ENCODE peak calls at places on chromosomes 13 and 19, in seven cellular contexts. H is AG09319; D is EL; I is activated naive CD8-positive, alpha-beta T cell treated with anti-CD3 and anti-CD28 coated beads, Interleukin-2, amount 50 U/mL, for 24 hours; K is activated effector memory CD4-positive, alpha-beta T cell treated with Interleukin-2 at 50 U/mL for 16 hours; Z is retina; M is left colon. C is an unnamed sample.

GRCh38 chr19:48928164-48929005 is 5.1 kb upstream of the DHDH start:
- DNase-seq in H (peak), D (no peak), I (no peak), K (no peak), Z (no peak), M (no peak), C (peak)

GRCh38 chr19:47891923-47892666 is 6.0 kb upstream of the SULT2A1 start:
- DNase-seq in H (no peak), D (no peak), I (no peak), K (no peak), Z (no peak), M (no peak), C (peak)

GRCh38 chr13:100675660-100676129 is 1.1 kb upstream of the TMTC4 start:
- DNase-seq in H (no peak), D (no peak), I (no peak), K (no peak), Z (no peak), M (no peak), C (no peak)

GRCh38 chr19:38394488-38394887 is 6.0 kb downstream of the SPRED3 start:
- DNase-seq in H (no peak), D (no peak), I (peak), K (peak), Z (peak), M (no peak), C (peak)

GRCh38 chr13:100124265-100124664 is 35.4 kb downstream of the PCCA start:
- DNase-seq in H (no peak), D (no peak), I (no peak), K (no peak), Z (no peak), M (no peak), C (no peak)

GRCh38 chr19:39448271-39448670 is 2.9 kb downstream of the SUPT5H start:
- DNase-seq in H (no peak), D (peak), I (peak), K (no peak), Z (no peak), M (no peak), C (no peak)

GRCh38 chr19:1213391-1214286 is 8.1 kb downstream of the STK11 start:
- DNase-seq in H (no peak), D (peak), I (peak), K (peak), Z (no peak), M (peak), C (no peak)

GRCh38 chr13:40974460-40975407 is 44.4 kb downstream of the ELF1 start:
- DNase-seq in H (no peak), D (peak), I (no peak), K (no peak), Z (no peak), M (no peak), C (peak)

GRCh38 chr13:27487776-27488175 is 37.4 kb upstream of the MTIF3 start:
- DNase-seq in H (no peak), D (no peak), I (no peak), K (no peak), Z (no peak), M (no peak), C (peak)

GRCh38 chr19:46860846-46861690 is at the start of gene ARHGAP35:
- DNase-seq in H (peak), D (no peak), I (peak), K (peak), Z (no peak), M (peak), C (no peak)

GRCh38 chr19:13843104-13843921 is 33.6 kb upstream of the NANOS3 start:
- DNase-seq in H (no peak), D (peak), I (no peak), K (no peak), Z (no peak), M (peak), C (peak)

GRCh38 chr13:68439821-68440220 is 1209.7 kb upstream of the PCDH9 start:
- DNase-seq in H (no peak), D (no peak), I (no peak), K (no peak), Z (no peak), M (no peak), C (no peak)

GRCh38 chr13:46154136-46154854 is 27.7 kb downstream of the LCP1 start:
- DNase-seq in H (no peak), D (no peak), I (no peak), K (no peak), Z (no peak), M (no peak), C (peak)

GRCh38 chr13:79500829-79501228 is 19.9 kb downstream of the NDFIP2 start:
- DNase-seq in H (no peak), D (no peak), I (no peak), K (no peak), Z (no peak), M (no peak), C (no peak)

GRCh38 chr13:71017607-71018006 is 849.4 kb downstream of the DACH1 start:
- DNase-seq in H (no peak), D (no peak), I (no peak), K (no peak), Z (no peak), M (no peak), C (no peak)

GRCh38 chr19:41016488-41017071 is 25.5 kb downstream of the CYP2B6 start:
- DNase-seq in H (no peak), D (no peak), I (no peak), K (no peak), Z (no peak), M (no peak), C (no peak)

GRCh38 chr13:95749545-95749944 is 72.6 kb downstream of the DNAJC3 start:
- DNase-seq in H (no peak), D (no peak), I (no peak), K (no peak), Z (no peak), M (no peak), C (no peak)

GRCh38 chr19:10290876-10291553 is 1.3 kb downstream of the ICAM5 start:
- DNase-seq in H (no peak), D (peak), I (peak), K (no peak), Z (peak), M (peak), C (peak)

GRCh38 chr13:112740502-112741131 is 50.8 kb downstream of the ATP11A start:
- DNase-seq in H (peak), D (peak), I (no peak), K (no peak), Z (no peak), M (peak), C (peak)

GRCh38 chr19:45825917-45826893 is 11.1 kb upstream of the RSPH6A start:
- DNase-seq in H (no peak), D (no peak), I (no peak), K (no peak), Z (no peak), M (no peak), C (no peak)